ENCODE peak calls at places on chromosomes 11 and 22, in five cellular contexts. One of them, this sample, is unnamed.

GRCh38 chr11:10324474-10324873 is 19.6 kb downstream of the ADM start:
- DNase-seq in naive thymus-derived CD8-positive, alpha-beta T cell: no peak
- DNase-seq in ELF-1: no peak
- DNase-seq in naive thymus-derived CD4-positive, alpha-beta T cell: no peak
- DNase-seq in HuH-7: no peak
- DNase-seq in this sample: no peak

GRCh38 chr11:113839842-113840241 is 35.5 kb downstream of the USP28 start:
- DNase-seq in naive thymus-derived CD8-positive, alpha-beta T cell: no peak
- DNase-seq in ELF-1: no peak
- DNase-seq in HuH-7: no peak
- DNase-seq in naive thymus-derived CD4-positive, alpha-beta T cell: no peak
- DNase-seq in this sample: no peak

GRCh38 chr11:116993599-116993998 is 104.6 kb downstream of the SIK3 start:
- DNase-seq in ELF-1: no peak
- DNase-seq in HuH-7: no peak
- DNase-seq in naive thymus-derived CD4-positive, alpha-beta T cell: peak; percentile 46
- DNase-seq in naive thymus-derived CD8-positive, alpha-beta T cell: peak; percentile 57
- DNase-seq in this sample: no peak

GRCh38 chr11:86931059-86931964 is 23.9 kb downstream of the FZD4 start:
- DNase-seq in naive thymus-derived CD4-positive, alpha-beta T cell: no peak
- DNase-seq in ELF-1: no peak
- DNase-seq in naive thymus-derived CD8-positive, alpha-beta T cell: no peak
- DNase-seq in HuH-7: no peak
- DNase-seq in this sample: no peak

GRCh38 chr11:126163074-126163700 is 48.3 kb downstream of the RPUSD4 start:
- DNase-seq in HuH-7: no peak
- DNase-seq in naive thymus-derived CD4-positive, alpha-beta T cell: no peak
- DNase-seq in naive thymus-derived CD8-positive, alpha-beta T cell: no peak
- DNase-seq in ELF-1: peak; percentile 86
- DNase-seq in this sample: no peak

GRCh38 chr11:61609000-61609969 is 28.4 kb upstream of the SYT7 start:
- DNase-seq in naive thymus-derived CD4-positive, alpha-beta T cell: no peak
- DNase-seq in naive thymus-derived CD8-positive, alpha-beta T cell: no peak
- DNase-seq in HuH-7: peak; percentile 96
- DNase-seq in ELF-1: no peak
- DNase-seq in this sample: no peak

GRCh38 chr11:110376711-110377324 is 52.9 kb upstream of the FDX1 start:
- DNase-seq in naive thymus-derived CD4-positive, alpha-beta T cell: peak; percentile 45
- DNase-seq in ELF-1: peak; percentile 84
- DNase-seq in naive thymus-derived CD8-positive, alpha-beta T cell: peak; percentile 51
- DNase-seq in HuH-7: peak; percentile 44
- DNase-seq in this sample: peak; percentile 44

GRCh38 chr22:22378446-22379415 is 129.8 kb downstream of the ZNF280B start:
- DNase-seq in naive thymus-derived CD4-positive, alpha-beta T cell: no peak
- DNase-seq in naive thymus-derived CD8-positive, alpha-beta T cell: no peak
- DNase-seq in ELF-1: no peak
- DNase-seq in HuH-7: no peak
- DNase-seq in this sample: no peak

GRCh38 chr11:47052165-47052564 is 115.6 kb downstream of the CSTPP1 start:
- DNase-seq in naive thymus-derived CD8-positive, alpha-beta T cell: no peak
- DNase-seq in naive thymus-derived CD4-positive, alpha-beta T cell: no peak
- DNase-seq in HuH-7: no peak
- DNase-seq in ELF-1: no peak
- DNase-seq in this sample: no peak

GRCh38 chr11:18393581-18394299 is 623 bp upstream of the LDHA start:
- DNase-seq in ELF-1: no peak
- DNase-seq in HuH-7: no peak
- DNase-seq in naive thymus-derived CD8-positive, alpha-beta T cell: no peak
- DNase-seq in naive thymus-derived CD4-positive, alpha-beta T cell: no peak
- DNase-seq in this sample: no peak

GRCh38 chr22:41925783-41926460 is 684 bp downstream of the TNFRSF13C start:
- DNase-seq in naive thymus-derived CD4-positive, alpha-beta T cell: peak; percentile 78
- DNase-seq in ELF-1: peak; percentile 89
- DNase-seq in naive thymus-derived CD8-positive, alpha-beta T cell: peak; percentile 70
- DNase-seq in HuH-7: peak; percentile 89
- DNase-seq in this sample: peak; percentile 83

GRCh38 chr11:8641332-8641731 is 41.1 kb downstream of the TRIM66 start:
- DNase-seq in HuH-7: no peak
- DNase-seq in ELF-1: no peak
- DNase-seq in naive thymus-derived CD8-positive, alpha-beta T cell: no peak
- DNase-seq in naive thymus-derived CD4-positive, alpha-beta T cell: no peak
- DNase-seq in this sample: no peak

GRCh38 chr11:61587541-61587941 is 6.7 kb upstream of the SYT7 start:
- DNase-seq in HuH-7: no peak
- DNase-seq in ELF-1: peak; percentile 68
- DNase-seq in naive thymus-derived CD4-positive, alpha-beta T cell: peak; percentile 48
- DNase-seq in naive thymus-derived CD8-positive, alpha-beta T cell: no peak
- DNase-seq in this sample: peak; percentile 71

GRCh38 chr22:36853407-36854099 is 7.3 kb upstream of the NCF4 start:
- DNase-seq in HuH-7: peak; percentile 56
- DNase-seq in naive thymus-derived CD4-positive, alpha-beta T cell: peak; percentile 88
- DNase-seq in naive thymus-derived CD8-positive, alpha-beta T cell: peak; percentile 77
- DNase-seq in ELF-1: peak; percentile 86
- DNase-seq in this sample: peak; percentile 87

GRCh38 chr22:23565288-23565941 is 14.7 kb downstream of the IGLL1 start:
- DNase-seq in ELF-1: peak; percentile 69
- DNase-seq in HuH-7: peak; percentile 68
- DNase-seq in naive thymus-derived CD8-positive, alpha-beta T cell: no peak
- DNase-seq in naive thymus-derived CD4-positive, alpha-beta T cell: no peak
- DNase-seq in this sample: peak; percentile 65

GRCh38 chr22:25816522-25817059 is 74.6 kb downstream of the MYO18B start:
- DNase-seq in naive thymus-derived CD4-positive, alpha-beta T cell: no peak
- DNase-seq in HuH-7: no peak
- DNase-seq in ELF-1: no peak
- DNase-seq in naive thymus-derived CD8-positive, alpha-beta T cell: no peak
- DNase-seq in this sample: no peak

GRCh38 chr11:115616941-115617340 is 112.7 kb upstream of the CADM1 start:
- DNase-seq in naive thymus-derived CD8-positive, alpha-beta T cell: no peak
- DNase-seq in naive thymus-derived CD4-positive, alpha-beta T cell: no peak
- DNase-seq in ELF-1: no peak
- DNase-seq in HuH-7: no peak
- DNase-seq in this sample: no peak

GRCh38 chr11:15819679-15820286 is 536.6 kb downstream of the SOX6 start:
- DNase-seq in naive thymus-derived CD4-positive, alpha-beta T cell: no peak
- DNase-seq in HuH-7: peak; percentile 37
- DNase-seq in ELF-1: peak; percentile 71
- DNase-seq in naive thymus-derived CD8-positive, alpha-beta T cell: no peak
- DNase-seq in this sample: peak; percentile 73

GRCh38 chr11:19073454-19074415 is 13.2 kb upstream of the MRGPRX2 start:
- DNase-seq in HuH-7: no peak
- DNase-seq in naive thymus-derived CD4-positive, alpha-beta T cell: no peak
- DNase-seq in ELF-1: peak; percentile 66
- DNase-seq in naive thymus-derived CD8-positive, alpha-beta T cell: no peak
- DNase-seq in this sample: peak; percentile 76

GRCh38 chr11:13110929-13111812 is 102.1 kb downstream of the RASSF10 start:
- DNase-seq in naive thymus-derived CD8-positive, alpha-beta T cell: no peak
- DNase-seq in HuH-7: no peak
- DNase-seq in ELF-1: peak; percentile 90
- DNase-seq in naive thymus-derived CD4-positive, alpha-beta T cell: no peak
- DNase-seq in this sample: no peak

GRCh38 chr11:130476200-130476921 is 27.9 kb downstream of the ADAMTS15 start:
- DNase-seq in ELF-1: no peak
- DNase-seq in naive thymus-derived CD8-positive, alpha-beta T cell: no peak
- DNase-seq in HuH-7: no peak
- DNase-seq in naive thymus-derived CD4-positive, alpha-beta T cell: no peak
- DNase-seq in this sample: no peak

GRCh38 chr22:49976439-49977175 is 16.0 kb downstream of the PIM3 start:
- DNase-seq in HuH-7: no peak
- DNase-seq in naive thymus-derived CD4-positive, alpha-beta T cell: no peak
- DNase-seq in ELF-1: peak; percentile 3
- DNase-seq in naive thymus-derived CD8-positive, alpha-beta T cell: no peak
- DNase-seq in this sample: no peak